ENCODE peak calls at places on chromosomes 13 and 19, in four cellular contexts. P is NCI-H2029, W is HL-60, Q is pulmonary artery endothelial cell. I is an unnamed sample.

GRCh38 chr19:45352914-45353796 is 12.6 kb downstream of the KLC3 start:
- DNase-seq in P (no peak), W (no peak), Q (no peak), I (no peak)

GRCh38 chr13:72638059-72638815 is 89.2 kb downstream of the MZT1 start:
- DNase-seq in P (no peak), W (no peak), Q (no peak), I (no peak)

GRCh38 chr19:10431254-10431942 is 11.1 kb downstream of the PDE4A start:
- DNase-seq in P (no peak), W (no peak), Q (no peak), I (peak)

GRCh38 chr19:16327501-16327900 is 2.9 kb downstream of the KLF2 start:
- DNase-seq in P (no peak), W (no peak), Q (no peak), I (no peak)

GRCh38 chr19:40398417-40399056 is 8.6 kb upstream of the HIPK4 start:
- DNase-seq in P (no peak), W (peak), Q (no peak), I (no peak)

GRCh38 chr13:102128216-102128800 is 273.5 kb downstream of the FGF14 start:
- DNase-seq in P (no peak), W (no peak), Q (no peak), I (no peak)

GRCh38 chr13:79796116-79796515 is 315.2 kb downstream of the NDFIP2 start:
- DNase-seq in P (no peak), W (no peak), Q (no peak), I (no peak)

GRCh38 chr19:55447421-55448174 is 4.5 kb upstream of the SHISA7 start:
- DNase-seq in P (no peak), W (peak), Q (no peak), I (no peak)

GRCh38 chr13:18236528-18236815 is 945.2 kb downstream of the TUBA3C start:
- DNase-seq in P (no peak), W (no peak), Q (no peak), I (no peak)

GRCh38 chr19:52640916-52641315 is 2.8 kb upstream of the ZNF83 start:
- DNase-seq in P (no peak), W (no peak), Q (no peak), I (no peak)

GRCh38 chr19:19134687-19135158 is 3.6 kb downstream of the TMEM161A start:
- DNase-seq in P (peak), W (peak), Q (no peak), I (no peak)

GRCh38 chr13:43377149-43377548 is 353.8 kb downstream of the DNAJC15 start:
- DNase-seq in P (no peak), W (no peak), Q (no peak), I (no peak)

GRCh38 chr13:29924482-29924884 is 74.1 kb upstream of the UBL3 start:
- DNase-seq in P (peak), W (no peak), Q (no peak), I (no peak)

GRCh38 chr13:93624371-93624777 is 397.8 kb downstream of the GPC6 start:
- DNase-seq in P (no peak), W (no peak), Q (no peak), I (no peak)

GRCh38 chr19:35154535-35155406 is at the start of gene FXYD5:
- DNase-seq in P (no peak), W (peak), Q (peak), I (peak)

GRCh38 chr13:101157261-101157660 is 259.0 kb downstream of the NALCN start:
- DNase-seq in P (no peak), W (no peak), Q (no peak), I (no peak)

GRCh38 chr13:85445534-85445933 is 353.7 kb downstream of the SLITRK6 start:
- DNase-seq in P (no peak), W (no peak), Q (no peak), I (no peak)

GRCh38 chr19:44142014-44142523 is 715 bp downstream of the ZNF234 start:
- DNase-seq in P (no peak), W (peak), Q (no peak), I (no peak)

GRCh38 chr19:13072206-13072898 is 30.3 kb downstream of the LYL1 start:
- DNase-seq in P (no peak), W (no peak), Q (no peak), I (no peak)

GRCh38 chr19:32302778-32303177 is 42.6 kb upstream of the ZNF507 start:
- DNase-seq in P (no peak), W (no peak), Q (no peak), I (no peak)

GRCh38 chr19:41565384-41565730 is 10.6 kb upstream of the CEACAM21 start:
- DNase-seq in P (no peak), W (no peak), Q (no peak), I (no peak)

GRCh38 chr13:112481458-112481857 is 105.3 kb downstream of the SPACA7 start:
- DNase-seq in P (no peak), W (no peak), Q (no peak), I (no peak)

GRCh38 chr19:34881982-34882381 is 44.7 kb upstream of the ZNF30 start:
- DNase-seq in P (no peak), W (no peak), Q (no peak), I (no peak)

GRCh38 chr19:43826787-43827754 is at the start of gene ZNF283:
- DNase-seq in P (peak), W (peak), Q (peak), I (no peak)